ENCODE peak calls at places on chromosomes 12 and 14, in six cellular contexts. R is NCI-H1092 treated with DMSO at 0.1 percent for 48 hours, I is body of pancreas, X is KBM-7, Q is M059J, J is mesothelial cell of epicardium. H is an unnamed sample.

GRCh38 chr12:109264095-109264942 is 44.8 kb downstream of the FOXN4 start:
- DNase-seq in J (peak), X (peak), I (peak), R (peak), Q (peak), H (peak)

GRCh38 chr14:69332782-69333395 is 65.2 kb downstream of the ERH start:
- DNase-seq in J (no peak), X (no peak), I (no peak), R (no peak), Q (no peak), H (no peak)

GRCh38 chr14:95157195-95157986 is at the start of gene DICER1:
- DNase-seq in J (peak), I (peak), R (peak), Q (peak), X (peak), H (peak)

GRCh38 chr12:76340680-76341435 is 7.4 kb downstream of the BBS10 start:
- DNase-seq in X (no peak), I (no peak), R (no peak), Q (peak), J (no peak), H (no peak)

GRCh38 chr14:53391156-53391555 is 238.0 kb upstream of the DDHD1 start:
- DNase-seq in X (no peak), I (no peak), R (no peak), Q (peak), J (no peak), H (no peak)

GRCh38 chr14:60327447-60328331 is 78.7 kb downstream of the PPM1A start:
- DNase-seq in I (peak), R (peak), J (no peak), X (no peak), Q (no peak), H (no peak)

GRCh38 chr14:95697764-95698163 is 11.5 kb downstream of the TCL1B start:
- DNase-seq in R (no peak), X (no peak), I (no peak), J (no peak), Q (no peak), H (no peak)

GRCh38 chr12:124928912-124929530 is 14.6 kb upstream of the UBC start:
- DNase-seq in R (no peak), X (no peak), J (no peak), Q (peak), I (no peak), H (no peak)

GRCh38 chr12:123621619-123622530 is 11.6 kb downstream of the EIF2B1 start:
- DNase-seq in X (no peak), Q (peak), J (no peak), I (no peak), R (no peak), H (no peak)

GRCh38 chr12:69570000-69570516 is 15.2 kb upstream of the CCT2 start:
- DNase-seq in R (no peak), J (no peak), X (no peak), Q (peak), I (no peak), H (no peak)

GRCh38 chr12:116015525-116015924 is 262.0 kb downstream of the MED13L start:
- DNase-seq in R (peak), X (peak), J (no peak), Q (peak), I (no peak), H (no peak)

GRCh38 chr14:64857979-64858740 is 21.5 kb downstream of the SPTB start:
- DNase-seq in R (no peak), I (no peak), J (no peak), Q (no peak), X (no peak), H (no peak)

GRCh38 chr12:79143803-79144202 is 279.2 kb downstream of the SYT1 start:
- DNase-seq in I (no peak), R (peak), J (no peak), X (no peak), Q (no peak), H (no peak)

GRCh38 chr12:2751686-2752085 is 43.1 kb upstream of the FKBP4 start:
- DNase-seq in I (no peak), Q (no peak), X (no peak), R (no peak), J (no peak), H (no peak)